ENCODE peak calls at places on chromosomes 2 and 18, in five cellular contexts. R, U, K, E and C are unnamed samples.

GRCh38 chr18:50879302-50880107 is 587 bp downstream of the ME2 start:
- DNase-seq in R (no peak), U (no peak), K (no peak), E (peak), C (no peak)

GRCh38 chr2:201882353-201883095 is 76.2 kb downstream of the CDK15 start:
- DNase-seq in R (no peak), U (no peak), K (no peak), E (peak), C (no peak)

GRCh38 chr2:191180712-191181111 is 29.9 kb upstream of the STAT4 start:
- DNase-seq in R (no peak), U (no peak), K (no peak), E (no peak), C (no peak)

GRCh38 chr2:67065046-67065445 is 332.1 kb upstream of the ETAA1 start:
- DNase-seq in R (no peak), U (no peak), K (no peak), E (no peak), C (no peak)

GRCh38 chr2:71940695-71941094 is 207.0 kb downstream of the CYP26B1 start:
- DNase-seq in R (no peak), U (no peak), K (no peak), E (no peak), C (no peak)

GRCh38 chr2:119240311-119241204 is 16.9 kb downstream of the STEAP3 start:
- DNase-seq in R (no peak), U (no peak), K (peak), E (no peak), C (no peak)

GRCh38 chr2:187336332-187336731 is 111.7 kb downstream of the CALCRL start:
- DNase-seq in R (no peak), U (no peak), K (no peak), E (no peak), C (no peak)

GRCh38 chr2:200025717-200026116 is 70.3 kb downstream of the MAIP1 start:
- DNase-seq in R (no peak), U (no peak), K (no peak), E (no peak), C (no peak)

GRCh38 chr2:235506291-235506996 is 12.6 kb downstream of the AGAP1 start:
- DNase-seq in R (no peak), U (no peak), K (peak), E (no peak), C (no peak)

GRCh38 chr18:76451475-76452331 is 43.3 kb downstream of the ZNF516 start:
- DNase-seq in R (no peak), U (no peak), K (no peak), E (no peak), C (no peak)

GRCh38 chr2:152542995-152543481 is 174.2 kb downstream of the PRPF40A start:
- DNase-seq in R (no peak), U (no peak), K (peak), E (no peak), C (no peak)

GRCh38 chr18:32478317-32478716 is 7.6 kb upstream of the GAREM1 start:
- DNase-seq in R (no peak), U (no peak), K (no peak), E (no peak), C (no peak)

GRCh38 chr2:18244840-18245239 is 315.6 kb downstream of the RDH14 start:
- DNase-seq in R (no peak), U (no peak), K (no peak), E (no peak), C (no peak)

GRCh38 chr2:232230557-232230956 is 148.0 kb upstream of the ALPP start:
- DNase-seq in R (no peak), U (no peak), K (no peak), E (no peak), C (no peak)

GRCh38 chr2:105377871-105378270 is 21.0 kb downstream of the FHL2 start:
- DNase-seq in R (no peak), U (no peak), K (no peak), E (no peak), C (no peak)
- TF ChIP-seq CTCF in R (no peak), U (peak), K (peak), E (peak), C (no peak)

GRCh38 chr2:239114616-239115265 is 266.9 kb downstream of the TWIST2 start:
- DNase-seq in R (no peak), U (no peak), K (no peak), E (no peak), C (no peak)
- TF ChIP-seq CTCF in R (no peak), U (no peak), K (no peak), E (no peak), C (no peak)

GRCh38 chr2:192480984-192481383 is 286.3 kb upstream of the TMEFF2 start:
- DNase-seq in R (no peak), U (no peak), K (no peak), E (no peak), C (no peak)
- TF ChIP-seq CTCF in R (no peak), U (no peak), K (no peak), E (no peak), C (no peak)

DNA sequence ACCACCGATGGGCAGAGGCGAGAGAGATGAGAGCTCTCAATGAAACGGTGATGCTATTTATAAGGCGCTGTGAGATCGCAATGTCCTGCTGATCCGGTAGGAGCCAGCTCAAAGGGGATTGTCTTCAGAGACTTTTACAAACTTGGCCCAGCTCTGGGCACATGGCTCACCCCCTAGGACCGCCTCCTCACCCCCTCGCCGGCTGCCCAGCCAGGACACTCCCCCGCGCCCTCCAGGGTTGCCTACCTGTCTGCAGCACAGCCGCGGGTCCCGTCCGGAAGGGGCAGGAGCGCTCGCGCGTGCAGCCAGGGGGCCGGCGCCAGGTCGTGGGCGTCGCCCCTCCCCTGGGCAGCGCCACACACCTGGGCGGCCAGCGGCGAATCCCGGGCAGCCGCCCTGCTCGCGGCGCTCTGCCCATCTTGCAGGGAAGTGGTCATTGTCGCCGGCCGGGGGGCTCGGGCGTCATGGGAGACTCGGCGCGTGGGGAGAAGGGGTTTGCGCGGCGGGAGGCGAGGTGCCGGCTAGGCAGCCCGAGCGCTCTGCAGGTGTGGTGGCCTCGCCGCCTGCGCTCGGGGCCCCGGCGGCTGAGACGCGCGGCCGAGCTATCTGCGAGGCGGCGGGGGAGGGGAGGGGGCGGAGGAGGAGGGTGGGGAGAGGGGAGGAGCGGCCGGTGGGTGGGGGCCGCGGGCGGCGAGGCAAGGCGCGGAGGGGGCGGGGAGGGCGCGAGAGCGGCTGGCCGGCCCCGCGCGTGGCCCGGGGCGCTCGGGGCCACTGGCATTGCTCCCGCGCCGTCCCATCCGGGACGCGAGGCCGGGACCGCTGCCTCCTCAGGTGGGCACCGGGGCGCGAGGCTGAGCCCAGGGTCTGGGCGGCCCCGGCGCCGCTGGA is at the start of gene GRB14:
- DNase-seq in R (no peak), U (peak), K (peak), E (no peak), C (no peak)
- TF ChIP-seq CTCF in R (no peak), U (peak), K (no peak), E (no peak), C (no peak)